ENCODE peak calls at places on chromosomes 7 and 10, in seven cellular contexts. One of them, this sample, is unnamed.

GRCh38 chr10:26556756-26557640 is 118.9 kb downstream of the APBB1IP start:
- DNase-seq in stimulated activated CD4-positive, alpha-beta T cell treated with anti-CD3 and anti-CD28 coated beads, Interleukin-1b, Interleukin-23, amount 100 ng/mL, for 48 hours: peak
- DNase-seq in neuronal stem cell: peak
- DNase-seq in NCI-H69: peak
- DNase-seq in foreskin fibroblast: peak
- DNase-seq in lower leg skin: no peak
- DNase-seq in NCI-H2029: peak
- DNase-seq in this sample: peak

GRCh38 chr7:100603697-100604077 is 1.5 kb downstream of the PCOLCE start:
- DNase-seq in stimulated activated CD4-positive, alpha-beta T cell treated with anti-CD3 and anti-CD28 coated beads, Interleukin-1b, Interleukin-23, amount 100 ng/mL, for 48 hours: no peak
- DNase-seq in neuronal stem cell: no peak
- DNase-seq in NCI-H69: peak
- DNase-seq in foreskin fibroblast: peak
- DNase-seq in lower leg skin: no peak
- DNase-seq in NCI-H2029: no peak
- DNase-seq in this sample: peak

GRCh38 chr10:31912289-31912688 is 16.3 kb downstream of the ARHGAP12 start:
- DNase-seq in stimulated activated CD4-positive, alpha-beta T cell treated with anti-CD3 and anti-CD28 coated beads, Interleukin-1b, Interleukin-23, amount 100 ng/mL, for 48 hours: no peak
- DNase-seq in neuronal stem cell: no peak
- DNase-seq in NCI-H69: no peak
- DNase-seq in foreskin fibroblast: peak
- DNase-seq in lower leg skin: no peak
- DNase-seq in NCI-H2029: no peak
- DNase-seq in this sample: no peak

GRCh38 chr7:13981070-13981469 is 8.4 kb downstream of the ETV1 start:
- DNase-seq in stimulated activated CD4-positive, alpha-beta T cell treated with anti-CD3 and anti-CD28 coated beads, Interleukin-1b, Interleukin-23, amount 100 ng/mL, for 48 hours: no peak
- DNase-seq in neuronal stem cell: no peak
- DNase-seq in NCI-H69: peak
- DNase-seq in foreskin fibroblast: peak
- DNase-seq in lower leg skin: peak
- DNase-seq in NCI-H2029: no peak
- DNase-seq in this sample: peak

GRCh38 chr10:92478536-92478935 is 95.4 kb downstream of the IDE start:
- DNase-seq in stimulated activated CD4-positive, alpha-beta T cell treated with anti-CD3 and anti-CD28 coated beads, Interleukin-1b, Interleukin-23, amount 100 ng/mL, for 48 hours: no peak
- DNase-seq in neuronal stem cell: no peak
- DNase-seq in NCI-H69: no peak
- DNase-seq in foreskin fibroblast: no peak
- DNase-seq in lower leg skin: no peak
- DNase-seq in NCI-H2029: no peak
- DNase-seq in this sample: no peak

GRCh38 chr10:54800677-54801480 is at the start of gene PCDH15:
- DNase-seq in stimulated activated CD4-positive, alpha-beta T cell treated with anti-CD3 and anti-CD28 coated beads, Interleukin-1b, Interleukin-23, amount 100 ng/mL, for 48 hours: no peak
- DNase-seq in neuronal stem cell: peak
- DNase-seq in NCI-H69: peak
- DNase-seq in foreskin fibroblast: no peak
- DNase-seq in lower leg skin: no peak
- DNase-seq in NCI-H2029: no peak
- DNase-seq in this sample: peak

GRCh38 chr7:151705744-151706567 is 171.0 kb downstream of the PRKAG2 start:
- DNase-seq in stimulated activated CD4-positive, alpha-beta T cell treated with anti-CD3 and anti-CD28 coated beads, Interleukin-1b, Interleukin-23, amount 100 ng/mL, for 48 hours: no peak
- DNase-seq in neuronal stem cell: no peak
- DNase-seq in NCI-H69: peak
- DNase-seq in foreskin fibroblast: peak
- DNase-seq in lower leg skin: no peak
- DNase-seq in NCI-H2029: no peak
- DNase-seq in this sample: peak

GRCh38 chr10:71125749-71126107 is 86.6 kb upstream of the UNC5B start:
- DNase-seq in stimulated activated CD4-positive, alpha-beta T cell treated with anti-CD3 and anti-CD28 coated beads, Interleukin-1b, Interleukin-23, amount 100 ng/mL, for 48 hours: no peak
- DNase-seq in neuronal stem cell: no peak
- DNase-seq in NCI-H69: no peak
- DNase-seq in foreskin fibroblast: no peak
- DNase-seq in lower leg skin: no peak
- DNase-seq in NCI-H2029: no peak
- DNase-seq in this sample: no peak

GRCh38 chr10:72261323-72262018 is 12.3 kb upstream of the DDIT4 start:
- DNase-seq in stimulated activated CD4-positive, alpha-beta T cell treated with anti-CD3 and anti-CD28 coated beads, Interleukin-1b, Interleukin-23, amount 100 ng/mL, for 48 hours: peak
- DNase-seq in neuronal stem cell: no peak
- DNase-seq in NCI-H69: peak
- DNase-seq in foreskin fibroblast: peak
- DNase-seq in lower leg skin: no peak
- DNase-seq in NCI-H2029: no peak
- DNase-seq in this sample: peak

GRCh38 chr7:140326116-140326928 is 72.0 kb downstream of the SLC37A3 start:
- DNase-seq in stimulated activated CD4-positive, alpha-beta T cell treated with anti-CD3 and anti-CD28 coated beads, Interleukin-1b, Interleukin-23, amount 100 ng/mL, for 48 hours: peak
- DNase-seq in neuronal stem cell: no peak
- DNase-seq in NCI-H69: peak
- DNase-seq in foreskin fibroblast: peak
- DNase-seq in lower leg skin: peak
- DNase-seq in NCI-H2029: peak
- DNase-seq in this sample: peak

GRCh38 chr7:28181921-28182517 is 1.4 kb upstream of the JAZF1 start:
- DNase-seq in stimulated activated CD4-positive, alpha-beta T cell treated with anti-CD3 and anti-CD28 coated beads, Interleukin-1b, Interleukin-23, amount 100 ng/mL, for 48 hours: no peak
- DNase-seq in neuronal stem cell: no peak
- DNase-seq in NCI-H69: no peak
- DNase-seq in foreskin fibroblast: no peak
- DNase-seq in lower leg skin: no peak
- DNase-seq in NCI-H2029: no peak
- DNase-seq in this sample: no peak

GRCh38 chr7:64870656-64871055 is 32.4 kb upstream of the ZNF273 start:
- DNase-seq in stimulated activated CD4-positive, alpha-beta T cell treated with anti-CD3 and anti-CD28 coated beads, Interleukin-1b, Interleukin-23, amount 100 ng/mL, for 48 hours: no peak
- DNase-seq in neuronal stem cell: no peak
- DNase-seq in NCI-H69: no peak
- DNase-seq in foreskin fibroblast: no peak
- DNase-seq in lower leg skin: no peak
- DNase-seq in NCI-H2029: no peak
- DNase-seq in this sample: no peak

GRCh38 chr7:12423995-12424745 is 20.5 kb upstream of the VWDE start:
- DNase-seq in stimulated activated CD4-positive, alpha-beta T cell treated with anti-CD3 and anti-CD28 coated beads, Interleukin-1b, Interleukin-23, amount 100 ng/mL, for 48 hours: no peak
- DNase-seq in neuronal stem cell: no peak
- DNase-seq in NCI-H69: no peak
- DNase-seq in foreskin fibroblast: no peak
- DNase-seq in lower leg skin: no peak
- DNase-seq in NCI-H2029: no peak
- DNase-seq in this sample: no peak

GRCh38 chr10:52308251-52309031 is 5.6 kb upstream of the DKK1 start:
- DNase-seq in stimulated activated CD4-positive, alpha-beta T cell treated with anti-CD3 and anti-CD28 coated beads, Interleukin-1b, Interleukin-23, amount 100 ng/mL, for 48 hours: no peak
- DNase-seq in neuronal stem cell: peak
- DNase-seq in NCI-H69: peak
- DNase-seq in foreskin fibroblast: peak
- DNase-seq in lower leg skin: peak
- DNase-seq in NCI-H2029: no peak
- DNase-seq in this sample: peak

GRCh38 chr7:154953006-154953684 is 49.8 kb downstream of the PAXIP1 start:
- DNase-seq in stimulated activated CD4-positive, alpha-beta T cell treated with anti-CD3 and anti-CD28 coated beads, Interleukin-1b, Interleukin-23, amount 100 ng/mL, for 48 hours: peak
- DNase-seq in neuronal stem cell: peak
- DNase-seq in NCI-H69: peak
- DNase-seq in foreskin fibroblast: peak
- DNase-seq in lower leg skin: peak
- DNase-seq in NCI-H2029: peak
- DNase-seq in this sample: peak

This sample was measured in left kidney.